ENCODE peak calls at places on chromosome 15, in nine cellular contexts. Y is brain microvascular endothelial cell, O is right lobe of liver, C is HFF-Myc, G is dorsolateral prefrontal cortex, M is psoas muscle, J is astrocyte of the spinal cord, E is lower lobe of right lung, N is fibroblast of pulmonary artery. S is an unnamed sample.
A peak's percentile ranks its signal among the peaks of the same experiment; 100 is the strongest.

GRCh38 chr15:42457445-42458442 is 33.2 kb downstream of the ZNF106 start:
- DNase-seq in Y (peak; percentile 93), O (peak; percentile 55), C (peak; percentile 92), G (peak; percentile 29), M (peak; percentile 79), J (peak; percentile 95), E (peak; percentile 53), N (peak; percentile 96), S (peak; percentile 75)

GRCh38 chr15:24394303-24394702 is 281.3 kb upstream of the NPAP1 start:
- DNase-seq in Y (no peak), O (no peak), C (no peak), G (no peak), M (no peak), J (no peak), E (no peak), N (no peak), S (no peak)

GRCh38 chr15:99110581-99111320 is 5.9 kb downstream of the SYNM start:
- DNase-seq in Y (no peak), O (no peak), C (no peak), G (no peak), M (no peak), J (peak; percentile 30), E (no peak), N (no peak), S (no peak)

GRCh38 chr15:29533667-29534066 is 264.0 kb upstream of the NSMCE3 start:
- DNase-seq in Y (no peak), O (no peak), C (no peak), G (no peak), M (no peak), J (no peak), E (no peak), N (peak; percentile 64), S (no peak)

GRCh38 chr15:87733005-87733404 is 523.5 kb downstream of the NTRK3 start:
- DNase-seq in Y (peak; percentile 33), O (no peak), C (no peak), G (no peak), M (no peak), J (peak; percentile 19), E (no peak), N (peak; percentile 21), S (peak; percentile 42)

GRCh38 chr15:67199881-67200763 is 54.3 kb downstream of the AAGAB start:
- DNase-seq in Y (no peak), O (no peak), C (no peak), G (no peak), M (no peak), J (no peak), E (no peak), N (no peak), S (no peak)

GRCh38 chr15:33188654-33189257 is 5.8 kb downstream of the FMN1 start:
- DNase-seq in Y (no peak), O (no peak), C (no peak), G (no peak), M (no peak), J (no peak), E (no peak), N (no peak), S (no peak)

GRCh38 chr15:40754574-40754882 is 526 bp downstream of the RMDN3 start:
- DNase-seq in Y (no peak), O (peak; percentile 60), C (no peak), G (no peak), M (peak; percentile 68), J (no peak), E (no peak), N (no peak), S (no peak)

GRCh38 chr15:47437492-47437891 is 279.8 kb upstream of the SEMA6D start:
- DNase-seq in Y (no peak), O (no peak), C (no peak), G (no peak), M (no peak), J (no peak), E (no peak), N (no peak), S (no peak)

GRCh38 chr15:66454143-66454542 is 43.4 kb downstream of the SNAPC5 start:
- DNase-seq in Y (no peak), O (no peak), C (no peak), G (no peak), M (no peak), J (no peak), E (no peak), N (peak; percentile 37), S (no peak)

GRCh38 chr15:100764778-100765457 is 114.7 kb upstream of the ALDH1A3 start:
- DNase-seq in Y (peak; percentile 30), O (peak; percentile 27), C (peak; percentile 78), G (no peak), M (peak; percentile 39), J (peak; percentile 91), E (no peak), N (peak; percentile 88), S (no peak)

GRCh38 chr15:75659928-75660645 is 12.4 kb downstream of the SNX33 start:
- DNase-seq in Y (no peak), O (no peak), C (peak; percentile 89), G (no peak), M (peak; percentile 34), J (no peak), E (no peak), N (no peak), S (no peak)

GRCh38 chr15:75662823-75663519 is 15.3 kb downstream of the SNX33 start:
- DNase-seq in Y (no peak), O (no peak), C (no peak), G (no peak), M (no peak), J (no peak), E (no peak), N (no peak), S (no peak)

GRCh38 chr15:75659141-75659771 is 11.5 kb downstream of the SNX33 start:
- DNase-seq in Y (no peak), O (no peak), C (no peak), G (no peak), M (peak; percentile 54), J (no peak), E (no peak), N (no peak), S (no peak)

GRCh38 chr15:75661779-75662140 is 14.0 kb downstream of the SNX33 start:
- DNase-seq in Y (no peak), O (no peak), C (no peak), G (no peak), M (peak; percentile 11), J (no peak), E (no peak), N (no peak), S (no peak)

DNA sequence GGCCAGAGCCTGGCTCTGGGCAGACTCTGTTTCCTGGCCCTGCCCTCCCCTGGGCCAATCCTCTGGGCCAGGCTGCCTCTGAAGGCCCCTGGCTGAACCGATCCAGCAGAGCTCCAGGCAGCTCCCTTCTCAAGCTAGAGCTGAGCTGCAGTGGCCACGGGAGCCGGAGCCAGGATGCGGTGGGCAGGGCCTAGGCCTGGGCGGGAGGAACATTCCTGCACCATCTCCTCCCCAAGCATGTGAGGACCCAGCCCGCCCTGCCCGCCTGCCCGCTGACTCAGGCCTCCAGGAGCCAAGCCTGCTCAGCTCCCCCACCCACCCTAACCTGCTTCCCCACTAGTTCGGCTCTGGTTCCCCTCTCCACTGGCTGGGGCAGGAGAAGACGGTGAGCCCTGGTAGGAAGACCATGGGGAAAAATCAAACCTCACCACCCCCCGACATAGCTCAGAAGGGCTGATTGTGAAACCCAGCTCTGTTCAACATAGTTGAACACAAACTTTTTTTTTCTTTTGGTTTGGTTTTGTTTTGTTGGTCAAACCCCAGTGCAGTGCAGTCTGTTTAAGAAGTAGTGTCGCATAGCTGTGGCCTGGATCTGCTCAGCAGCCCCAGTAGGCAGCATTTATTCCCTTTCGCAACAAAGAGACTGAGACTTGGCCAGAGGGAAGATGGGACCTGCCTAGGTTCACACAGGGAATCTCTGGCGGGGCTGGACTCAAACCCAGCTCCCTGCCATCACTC is 13.5 kb downstream of the SNX33 start:
- DNase-seq in Y (peak; percentile 92), O (peak; percentile 83), C (peak; percentile 72), G (no peak), M (peak; percentile 90), J (peak; percentile 96), E (peak; percentile 90), N (peak; percentile 93), S (no peak)
- H3K4me3 ChIP-seq in Y (no peak overlapping the region), O (no peak overlapping the region), C (no peak overlapping the region), G (no peak overlapping the region), M (no peak overlapping the region), J (no peak overlapping the region), E (no peak overlapping the region), N (peak overlapping the region; percentile 19), S (no peak overlapping the region)

DNA sequence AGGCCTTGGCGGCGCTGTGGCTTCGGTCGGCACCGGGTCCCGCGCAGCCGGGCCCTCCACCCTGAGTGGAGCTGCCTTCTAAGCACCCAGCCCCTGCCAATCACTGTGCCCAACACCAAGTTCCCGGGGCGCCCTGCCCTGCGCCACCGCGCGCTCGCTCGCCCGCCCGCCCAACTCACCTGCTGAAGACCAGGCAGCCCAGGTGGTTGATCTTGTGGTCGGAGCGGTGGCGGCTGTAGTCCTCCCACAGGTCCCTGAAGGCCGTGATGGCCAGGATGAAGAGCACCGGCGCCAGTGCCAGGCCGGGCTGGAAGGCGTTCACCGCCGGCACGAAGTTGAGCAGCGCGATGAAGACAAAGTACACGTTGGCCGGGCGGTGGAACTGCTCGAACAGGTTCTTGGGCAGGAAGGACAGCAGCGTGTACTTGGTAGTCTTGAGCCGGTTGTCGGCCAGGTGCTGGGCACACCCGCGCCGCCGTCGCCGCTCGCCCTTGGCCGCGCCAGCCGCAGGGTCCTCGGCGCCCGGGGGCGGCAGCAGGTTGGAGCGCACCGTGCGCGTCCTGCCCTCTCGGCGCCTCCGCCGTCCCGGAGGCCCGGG is 559 bp downstream of the ATP10A start:
- DNase-seq in Y (no peak), O (peak; percentile 37), C (no peak), G (no peak), M (no peak), J (peak; percentile 33), E (peak; percentile 72), N (peak; percentile 12), S (no peak)
- TF ChIP-seq CTCF in Y (no peak), O (no peak), C (no peak), G (no peak), M (no peak), J (no peak), E (no peak), N (no peak), S (no peak)

DNA sequence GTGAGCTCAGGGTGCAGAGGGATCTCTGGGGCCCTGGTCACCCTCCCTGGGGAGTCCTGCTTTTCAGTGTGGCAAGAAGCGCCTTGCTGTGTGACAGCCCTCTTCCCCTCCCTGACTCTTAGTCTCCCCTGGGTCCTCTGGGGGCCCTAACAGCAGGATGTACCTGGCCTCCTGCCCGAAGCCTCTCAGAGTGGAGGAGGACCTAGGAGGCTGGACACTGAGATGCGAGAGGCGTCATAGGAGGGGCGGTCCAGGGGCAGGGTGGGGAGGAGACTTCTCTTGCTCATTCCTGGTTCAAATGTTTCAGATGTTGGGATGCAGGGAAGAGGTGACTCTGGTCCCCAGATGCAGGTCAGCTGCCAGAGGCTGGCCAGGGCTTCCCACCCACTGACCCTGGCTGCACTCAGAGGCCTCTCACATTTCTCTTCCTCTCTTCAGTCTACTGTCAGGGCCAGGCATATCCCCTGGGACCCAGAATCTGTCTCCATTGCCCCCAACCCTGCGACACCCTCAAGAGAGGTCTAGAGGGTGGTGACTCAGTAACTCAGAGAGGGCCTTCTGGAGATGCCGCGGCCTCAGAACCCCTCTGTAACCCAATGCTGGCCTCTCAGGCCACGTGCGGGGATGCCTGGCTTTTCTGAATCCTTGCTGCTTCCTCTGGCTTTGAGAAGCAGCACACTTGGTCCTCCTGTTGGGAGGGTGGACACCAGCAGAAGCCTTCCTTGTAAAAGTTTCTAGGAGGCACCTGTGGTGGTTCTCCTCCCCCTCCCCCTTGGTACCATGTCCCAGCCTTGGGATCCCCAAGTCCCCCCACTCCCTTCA is 25.9 kb downstream of the SNX33 start:
- DNase-seq in Y (peak; percentile 83), O (no peak), C (no peak), G (no peak), M (peak; percentile 94), J (peak; percentile 66), E (peak; percentile 74), N (peak; percentile 88), S (no peak)
- H3K4me3 ChIP-seq in Y (no peak overlapping the region), O (no peak overlapping the region), C (no peak overlapping the region), G (no peak overlapping the region), M (no peak overlapping the region), J (no peak overlapping the region), E (no peak overlapping the region), N (no peak overlapping the region), S (no peak overlapping the region)

GRCh38 chr15:72934006-72934405 is 118.3 kb upstream of the NEO1 start:
- DNase-seq in Y (no peak), O (no peak), C (no peak), G (no peak), M (no peak), J (no peak), E (no peak), N (no peak), S (no peak)
- TF ChIP-seq CTCF in Y (no peak), O (no peak), C (no peak), G (no peak), M (no peak), J (no peak), E (no peak), N (no peak), S (no peak)